ENCODE peak calls at places on chromosomes 12 and 14, in five cellular contexts. One of them, this sample, is unnamed.

GRCh38 chr14:91232052-91232451 is 12.5 kb downstream of the GPR68 start:
- DNase-seq in A549: no peak
- DNase-seq in esophagus squamous epithelium: no peak
- DNase-seq in stomach: no peak
- DNase-seq in transverse colon: no peak
- DNase-seq in this sample: no peak

GRCh38 chr14:22939684-22940083 is 10.5 kb upstream of the PRMT5 start:
- DNase-seq in A549: no peak
- DNase-seq in esophagus squamous epithelium: no peak
- DNase-seq in stomach: no peak
- DNase-seq in transverse colon: no peak
- DNase-seq in this sample: no peak

GRCh38 chr12:93572712-93573551 is 457 bp downstream of the SOCS2 start:
- DNase-seq in A549: no peak
- DNase-seq in esophagus squamous epithelium: no peak
- DNase-seq in stomach: no peak
- DNase-seq in transverse colon: peak
- DNase-seq in this sample: no peak

GRCh38 chr12:27449011-27449410 is 2.5 kb downstream of the SMCO2 start:
- DNase-seq in A549: no peak
- DNase-seq in esophagus squamous epithelium: no peak
- DNase-seq in stomach: no peak
- DNase-seq in transverse colon: no peak
- DNase-seq in this sample: no peak

GRCh38 chr14:69326611-69327010 is 66.7 kb downstream of the GALNT16 start:
- DNase-seq in A549: no peak
- DNase-seq in esophagus squamous epithelium: no peak
- DNase-seq in stomach: no peak
- DNase-seq in transverse colon: peak
- DNase-seq in this sample: no peak

GRCh38 chr14:98591161-98591560 is 680.8 kb downstream of the BCL11B start:
- DNase-seq in A549: no peak
- DNase-seq in esophagus squamous epithelium: no peak
- DNase-seq in stomach: no peak
- DNase-seq in transverse colon: no peak
- DNase-seq in this sample: no peak

GRCh38 chr14:74684444-74684843 is 28.4 kb downstream of the AREL1 start:
- DNase-seq in A549: no peak
- DNase-seq in esophagus squamous epithelium: peak
- DNase-seq in stomach: no peak
- DNase-seq in transverse colon: no peak
- DNase-seq in this sample: no peak

GRCh38 chr12:104539063-104539462 is 82.3 kb downstream of the CHST11 start:
- DNase-seq in A549: no peak
- DNase-seq in esophagus squamous epithelium: no peak
- DNase-seq in stomach: no peak
- DNase-seq in transverse colon: no peak
- DNase-seq in this sample: no peak

GRCh38 chr12:57619434-57620244 is 8.4 kb downstream of the ARHGEF25 start:
- DNase-seq in A549: no peak
- DNase-seq in esophagus squamous epithelium: no peak
- DNase-seq in stomach: peak
- DNase-seq in transverse colon: no peak
- DNase-seq in this sample: no peak

GRCh38 chr14:97180304-97181200 is 383.4 kb downstream of the VRK1 start:
- DNase-seq in A549: peak
- DNase-seq in esophagus squamous epithelium: no peak
- DNase-seq in stomach: no peak
- DNase-seq in transverse colon: no peak
- DNase-seq in this sample: peak

GRCh38 chr14:89417469-89418225 is 614 bp upstream of the FOXN3 start:
- DNase-seq in A549: peak
- DNase-seq in esophagus squamous epithelium: peak
- DNase-seq in stomach: peak
- DNase-seq in transverse colon: peak
- DNase-seq in this sample: no peak

GRCh38 chr14:75913183-75913582 is 68.6 kb downstream of the TGFB3 start:
- DNase-seq in A549: no peak
- DNase-seq in esophagus squamous epithelium: no peak
- DNase-seq in stomach: no peak
- DNase-seq in transverse colon: no peak
- DNase-seq in this sample: no peak
- H3K27ac ChIP-seq in A549: no peak
- H3K27ac ChIP-seq in esophagus squamous epithelium: no peak
- H3K27ac ChIP-seq in stomach: no peak
- H3K27ac ChIP-seq in transverse colon: peak
- H3K27ac ChIP-seq in this sample: no peak

GRCh38 chr12:176321-177181 is 37.4 kb downstream of the SLC6A12 start:
- DNase-seq in A549: peak
- DNase-seq in esophagus squamous epithelium: no peak
- DNase-seq in stomach: peak
- DNase-seq in transverse colon: peak
- DNase-seq in this sample: no peak

GRCh38 chr12:175250-175649 is 38.7 kb downstream of the SLC6A12 start:
- DNase-seq in A549: no peak
- DNase-seq in esophagus squamous epithelium: no peak
- DNase-seq in stomach: no peak
- DNase-seq in transverse colon: no peak
- DNase-seq in this sample: no peak

GRCh38 chr12:177336-177979 is 36.5 kb downstream of the SLC6A12 start:
- DNase-seq in A549: no peak
- DNase-seq in esophagus squamous epithelium: no peak
- DNase-seq in stomach: no peak
- DNase-seq in transverse colon: no peak
- DNase-seq in this sample: no peak

GRCh38 chr12:174596-174995 is 39.4 kb downstream of the SLC6A12 start:
- DNase-seq in A549: no peak
- DNase-seq in esophagus squamous epithelium: no peak
- DNase-seq in stomach: no peak
- DNase-seq in transverse colon: no peak
- DNase-seq in this sample: no peak

DNA sequence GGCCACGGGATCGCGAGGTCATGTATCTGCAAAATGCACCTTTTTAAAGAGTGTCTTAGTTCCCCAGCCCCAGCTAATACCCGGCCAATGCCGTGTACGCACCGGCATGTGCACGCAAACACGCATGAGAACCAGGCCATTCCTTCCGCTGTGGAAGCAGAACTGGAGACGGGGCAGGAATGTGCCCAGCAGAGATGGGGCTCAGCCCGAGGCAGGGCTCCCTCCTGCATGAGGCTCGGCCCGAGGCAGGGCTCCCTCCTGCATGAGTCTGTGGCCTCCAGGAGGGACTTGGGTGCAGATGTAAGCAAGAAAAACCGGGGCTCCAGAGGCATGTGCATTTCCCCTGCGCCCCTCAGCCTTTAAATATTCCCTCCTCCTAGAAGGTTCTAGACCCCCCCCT is 38.2 kb downstream of the SLC6A12 start:
- DNase-seq in A549: no peak
- DNase-seq in esophagus squamous epithelium: no peak
- DNase-seq in stomach: no peak
- DNase-seq in transverse colon: no peak
- DNase-seq in this sample: no peak
- H3K27ac ChIP-seq in A549: no peak
- H3K27ac ChIP-seq in esophagus squamous epithelium: no peak
- H3K27ac ChIP-seq in stomach: no peak
- H3K27ac ChIP-seq in transverse colon: no peak
- H3K27ac ChIP-seq in this sample: no peak

GRCh38 chr14:94505206-94505605 is 4.1 kb downstream of the SERPINA12 start:
- DNase-seq in A549: no peak
- DNase-seq in esophagus squamous epithelium: no peak
- DNase-seq in stomach: no peak
- DNase-seq in transverse colon: no peak
- DNase-seq in this sample: no peak
- H3K27ac ChIP-seq in A549: no peak
- H3K27ac ChIP-seq in esophagus squamous epithelium: no peak
- H3K27ac ChIP-seq in stomach: no peak
- H3K27ac ChIP-seq in transverse colon: no peak
- H3K27ac ChIP-seq in this sample: no peak

GRCh38 chr12:10191865-10192264 is 13.0 kb downstream of the TMEM52B start:
- DNase-seq in A549: no peak
- DNase-seq in esophagus squamous epithelium: no peak
- DNase-seq in stomach: no peak
- DNase-seq in transverse colon: no peak
- DNase-seq in this sample: peak
- H3K27ac ChIP-seq in A549: no peak
- H3K27ac ChIP-seq in esophagus squamous epithelium: no peak
- H3K27ac ChIP-seq in stomach: no peak
- H3K27ac ChIP-seq in transverse colon: no peak
- H3K27ac ChIP-seq in this sample: peak

DNA sequence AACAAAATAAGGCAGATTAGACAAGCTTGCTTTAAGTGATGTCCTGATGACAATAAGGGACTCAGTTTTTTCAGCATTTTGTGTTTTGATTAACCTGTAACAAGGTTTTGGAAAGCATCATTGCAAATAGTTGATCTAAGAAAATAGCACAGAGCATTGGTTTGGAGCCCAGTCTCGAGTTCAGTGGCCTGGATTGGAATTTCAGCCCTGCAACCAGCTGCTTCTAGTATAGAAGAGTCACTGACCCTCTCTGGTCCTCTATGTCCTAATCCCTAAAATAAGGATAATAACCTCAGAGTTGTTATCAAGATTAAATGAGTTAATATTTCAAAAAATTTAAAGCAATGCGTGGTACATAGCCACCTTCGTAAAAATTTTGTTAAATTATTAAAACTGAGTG is 25.5 kb downstream of the PDZRN4 start:
- DNase-seq in A549: no peak
- DNase-seq in esophagus squamous epithelium: no peak
- DNase-seq in stomach: no peak
- DNase-seq in transverse colon: no peak
- DNase-seq in this sample: no peak
- H3K27ac ChIP-seq in A549: no peak
- H3K27ac ChIP-seq in esophagus squamous epithelium: no peak
- H3K27ac ChIP-seq in stomach: no peak
- H3K27ac ChIP-seq in transverse colon: no peak
- H3K27ac ChIP-seq in this sample: no peak

GRCh38 chr14:95097385-95097784 is 59.9 kb downstream of the DICER1 start:
- DNase-seq in A549: no peak
- DNase-seq in esophagus squamous epithelium: no peak
- DNase-seq in stomach: no peak
- DNase-seq in transverse colon: no peak
- DNase-seq in this sample: no peak

GRCh38 chr14:95098984-95099599 is 58.2 kb downstream of the DICER1 start:
- DNase-seq in A549: peak
- DNase-seq in esophagus squamous epithelium: no peak
- DNase-seq in stomach: peak
- DNase-seq in transverse colon: peak
- DNase-seq in this sample: peak

GRCh38 chr14:95095991-95096390 is 61.3 kb downstream of the DICER1 start:
- DNase-seq in A549: no peak
- DNase-seq in esophagus squamous epithelium: no peak
- DNase-seq in stomach: no peak
- DNase-seq in transverse colon: no peak
- DNase-seq in this sample: no peak

GRCh38 chr14:95092723-95093122 is 64.6 kb downstream of the DICER1 start:
- DNase-seq in A549: no peak
- DNase-seq in esophagus squamous epithelium: no peak
- DNase-seq in stomach: no peak
- DNase-seq in transverse colon: no peak
- DNase-seq in this sample: no peak

GRCh38 chr14:95096476-95096875 is 60.9 kb downstream of the DICER1 start:
- DNase-seq in A549: no peak
- DNase-seq in esophagus squamous epithelium: no peak
- DNase-seq in stomach: no peak
- DNase-seq in transverse colon: no peak
- DNase-seq in this sample: no peak
- H3K27ac ChIP-seq in A549: no peak
- H3K27ac ChIP-seq in esophagus squamous epithelium: no peak
- H3K27ac ChIP-seq in stomach: no peak
- H3K27ac ChIP-seq in transverse colon: no peak
- H3K27ac ChIP-seq in this sample: no peak

GRCh38 chr14:68172664-68173063 is 353.1 kb downstream of the RAD51B start:
- DNase-seq in A549: peak
- DNase-seq in esophagus squamous epithelium: no peak
- DNase-seq in stomach: no peak
- DNase-seq in transverse colon: no peak
- DNase-seq in this sample: peak
- H3K27ac ChIP-seq in A549: peak
- H3K27ac ChIP-seq in esophagus squamous epithelium: peak
- H3K27ac ChIP-seq in stomach: peak
- H3K27ac ChIP-seq in transverse colon: peak
- H3K27ac ChIP-seq in this sample: peak